ENCODE peak calls at places on chromosomes 3 and 15, in five cellular contexts. G, F, Z, U and H are unnamed samples.

GRCh38 chr15:89814112-89814742 is 425 bp downstream of the ANPEP start:
- DNase-seq in G (no peak), F (no peak), Z (peak; percentile 29), U (no peak), H (peak; percentile 18)

GRCh38 chr3:153927107-153927506 is 194.1 kb upstream of the ARHGEF26 start:
- DNase-seq in G (no peak), F (no peak), Z (no peak), U (peak; percentile 60), H (peak; percentile 9)

GRCh38 chr3:101836907-101837598 is 12.3 kb upstream of the NFKBIZ start:
- DNase-seq in G (no peak), F (no peak), Z (no peak), U (peak; percentile 93), H (peak; percentile 41)

GRCh38 chr3:42581400-42581708 is 413 bp downstream of the SEC22C start:
- DNase-seq in G (no peak), F (no peak), Z (no peak), U (no peak), H (no peak)

GRCh38 chr3:57974796-57975388 is 33.3 kb upstream of the FLNB start:
- DNase-seq in G (no peak), F (no peak), Z (no peak), U (peak; percentile 98), H (peak; percentile 97)

GRCh38 chr3:175057406-175057805 is 198.3 kb downstream of the NAALADL2 start:
- DNase-seq in G (no peak), F (no peak), Z (no peak), U (no peak), H (no peak)

GRCh38 chr3:13709706-13710105 is 160.8 kb downstream of the FBLN2 start:
- DNase-seq in G (no peak), F (no peak), Z (no peak), U (no peak), H (no peak)

GRCh38 chr3:41143421-41144031 is 55.8 kb upstream of the CTNNB1 start:
- DNase-seq in G (no peak), F (no peak), Z (no peak), U (no peak), H (peak; percentile 9)

GRCh38 chr3:27728195-27729087 is 6.3 kb upstream of the EOMES start:
- DNase-seq in G (no peak), F (no peak), Z (peak; percentile 93), U (no peak), H (no peak)

GRCh38 chr3:190131329-190131728 is 10.6 kb upstream of the P3H2 start:
- DNase-seq in G (no peak), F (no peak), Z (no peak), U (peak; percentile 88), H (peak; percentile 62)

GRCh38 chr15:52011711-52012144 is 7.3 kb upstream of the MAPK6 start:
- DNase-seq in G (no peak), F (no peak), Z (no peak), U (no peak), H (peak; percentile 42)

GRCh38 chr3:156421534-156421933 is 133.4 kb downstream of the SSR3 start:
- DNase-seq in G (no peak), F (no peak), Z (no peak), U (no peak), H (no peak)

GRCh38 chr3:73624363-73625123 is at the start of gene PDZRN3:
- DNase-seq in G (peak; percentile 69), F (peak; percentile 34), Z (peak; percentile 74), U (peak; percentile 82), H (peak; percentile 83)
- H2BK120ac ChIP-seq in G (no peak within 1 kb of the TSS), F (peak within 1 kb of the TSS; percentile 12), Z (no peak within 1 kb of the TSS), U (peak within 1 kb of the TSS; percentile 75), H (no peak within 1 kb of the TSS)

DNA sequence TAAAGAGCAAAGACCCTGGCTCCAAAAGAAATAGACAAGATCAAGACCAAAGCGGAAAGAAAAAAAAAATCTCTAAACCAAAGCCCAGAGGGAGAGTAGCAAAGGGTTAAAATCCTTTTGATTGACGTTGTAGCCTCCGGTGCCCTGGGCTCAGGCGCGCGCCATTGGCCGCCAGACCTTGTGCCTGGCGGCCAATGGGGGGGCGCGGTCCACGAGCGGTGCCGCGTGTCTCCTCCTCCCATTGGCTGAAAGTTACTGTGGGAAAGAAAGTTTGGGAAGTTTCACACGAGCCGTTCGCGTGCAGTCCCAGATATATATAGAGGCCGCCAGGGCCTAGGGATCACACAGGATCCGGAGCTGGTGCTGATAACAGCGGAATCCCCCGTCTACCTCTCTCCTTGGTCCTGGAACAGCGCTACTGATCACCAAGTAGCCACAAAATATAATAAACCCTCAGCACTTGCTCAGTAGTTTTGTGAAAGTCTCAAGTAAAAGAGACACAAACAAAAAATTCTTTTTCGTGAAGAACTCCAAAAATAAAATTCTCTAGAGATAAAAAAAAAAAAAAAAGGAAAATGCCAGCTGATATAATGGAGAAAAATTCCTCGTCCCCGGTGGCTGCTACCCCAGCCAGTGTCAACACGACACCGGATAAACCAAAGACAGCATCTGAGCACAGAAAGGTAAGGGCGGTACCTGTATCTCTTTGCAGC is at the start of gene HES1:
- DNase-seq in G (peak; percentile 96), F (peak; percentile 91), Z (peak; percentile 97), U (peak; percentile 97), H (peak; percentile 99)
- H3K14ac ChIP-seq in G (peak within 1 kb of the TSS; percentile 66), F (no peak within 1 kb of the TSS), Z (no peak within 1 kb of the TSS), U (peak within 1 kb of the TSS; percentile 49), H (no peak within 1 kb of the TSS)

DNA sequence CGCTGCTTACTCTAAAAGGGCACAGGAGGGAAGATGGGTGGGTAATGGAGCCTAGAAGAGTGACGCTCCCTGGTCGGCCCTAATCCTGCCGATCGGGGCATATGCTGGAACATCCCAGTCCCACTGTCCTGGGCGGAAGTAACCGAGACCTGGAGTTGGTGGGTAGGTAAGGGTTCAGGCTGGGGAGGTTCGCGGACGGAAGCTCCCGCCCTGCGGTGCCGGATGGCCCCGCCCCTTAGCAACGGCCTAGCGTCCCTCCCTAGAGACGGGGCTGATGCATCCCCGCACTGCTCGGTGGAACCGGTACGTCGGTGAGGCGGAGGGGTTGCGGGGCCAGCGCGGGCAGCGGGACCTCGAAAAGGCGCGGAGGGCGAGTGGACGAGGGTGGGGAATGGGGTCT is 1.5 kb downstream of the DNAH1 start:
- DNase-seq in G (peak; percentile 58), F (peak; percentile 56), Z (peak; percentile 91), U (peak; percentile 11), H (peak; percentile 55)
- H2BK120ac ChIP-seq in G (no peak overlapping the region), F (no peak overlapping the region), Z (no peak overlapping the region), U (no peak overlapping the region), H (no peak overlapping the region)

GRCh38 chr3:197794115-197794514 is 3.1 kb downstream of the LRCH3 start:
- DNase-seq in G (no peak), F (no peak), Z (no peak), U (no peak), H (no peak)

GRCh38 chr3:197793246-197793645 is 2.2 kb downstream of the LRCH3 start:
- DNase-seq in G (no peak), F (no peak), Z (no peak), U (peak; percentile 63), H (peak; percentile 53)

GRCh38 chr3:197791120-197792018 is at the start of gene LRCH3:
- DNase-seq in G (peak; percentile 91), F (peak; percentile 58), Z (peak; percentile 93), U (peak; percentile 69), H (peak; percentile 87)

GRCh38 chr3:197790033-197790432 is 1.0 kb upstream of the LRCH3 start:
- DNase-seq in G (no peak), F (no peak), Z (no peak), U (no peak), H (no peak)

GRCh38 chr3:197792019-197792647 is 1.1 kb downstream of the LRCH3 start:
- DNase-seq in G (no peak), F (no peak), Z (no peak), U (no peak), H (no peak)
- H3K14ac ChIP-seq in G (no peak overlapping the region), F (no peak overlapping the region), Z (peak overlapping the region; percentile 34), U (peak overlapping the region; percentile 94), H (peak overlapping the region; percentile 62)

GRCh38 chr15:83205725-83206324 is 1.8 kb downstream of the HDGFL3 start:
- DNase-seq in G (no peak), F (no peak), Z (no peak), U (peak; percentile 63), H (peak; percentile 41)

GRCh38 chr15:83207622-83208356 is at the start of gene HDGFL3:
- DNase-seq in G (peak; percentile 67), F (no peak), Z (peak; percentile 77), U (peak; percentile 39), H (peak; percentile 66)

GRCh38 chr15:83206971-83207621 is 527 bp downstream of the HDGFL3 start:
- DNase-seq in G (peak; percentile 42), F (no peak), Z (peak; percentile 41), U (no peak), H (peak; percentile 49)

GRCh38 chr15:83204697-83205096 is 2.9 kb downstream of the HDGFL3 start:
- DNase-seq in G (no peak), F (no peak), Z (no peak), U (no peak), H (no peak)

GRCh38 chr15:83206387-83206970 is 1.1 kb downstream of the HDGFL3 start:
- DNase-seq in G (no peak), F (no peak), Z (peak; percentile 34), U (no peak), H (peak; percentile 37)
- H2BK120ac ChIP-seq in G (no peak overlapping the region), F (no peak overlapping the region), Z (no peak overlapping the region), U (peak overlapping the region; percentile 57), H (peak overlapping the region; percentile 61)

DNA sequence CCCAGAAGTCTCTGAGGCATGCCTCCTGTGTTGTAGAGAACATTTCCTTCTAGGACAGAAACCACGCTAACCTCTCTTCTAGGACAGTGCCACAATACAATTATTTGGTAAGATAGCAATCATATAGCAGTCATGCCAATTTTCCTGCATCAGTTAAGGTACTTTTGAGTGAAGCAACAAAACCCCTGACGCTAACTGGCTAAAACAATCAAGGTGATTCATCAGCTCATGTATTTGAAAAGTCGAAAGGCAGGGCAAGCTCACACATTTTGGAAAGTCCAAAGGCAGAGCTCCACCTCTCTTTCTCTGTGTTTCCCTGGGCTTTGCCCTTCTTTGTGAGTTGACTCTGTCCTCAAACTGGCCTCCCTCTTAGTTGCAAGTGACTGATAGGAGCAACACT is 10.1 kb downstream of the TERC start:
- DNase-seq in G (no peak), F (no peak), Z (no peak), U (no peak), H (no peak)
- H3K14ac ChIP-seq in G (no peak overlapping the region), F (no peak overlapping the region), Z (no peak overlapping the region), U (no peak overlapping the region), H (no peak overlapping the region)

DNA sequence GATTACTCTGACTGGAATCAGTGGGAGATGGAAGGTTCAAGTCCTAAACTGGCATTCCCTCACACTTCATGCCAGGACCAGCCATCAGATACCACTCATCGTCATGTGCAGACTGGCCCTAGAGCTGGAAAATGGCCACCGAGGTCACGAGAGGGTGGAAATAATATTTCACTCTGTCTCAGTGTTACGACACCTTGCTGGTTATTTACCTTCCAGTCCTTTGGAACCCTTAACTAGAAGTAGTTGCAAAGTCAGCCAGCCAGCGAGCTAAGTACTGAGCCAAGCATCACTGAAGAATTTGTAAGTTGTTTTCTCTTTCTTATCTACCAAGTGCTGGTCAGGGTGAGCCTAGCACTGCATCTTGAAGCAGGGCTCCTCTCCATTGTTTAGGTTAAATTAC is 309.9 kb upstream of the RASGRP1 start:
- DNase-seq in G (no peak), F (no peak), Z (no peak), U (no peak), H (no peak)
- H2BK120ac ChIP-seq in G (no peak overlapping the region), F (no peak overlapping the region), Z (no peak overlapping the region), U (peak overlapping the region; percentile 75), H (no peak overlapping the region)